ENCODE peak calls at places on chromosome X, in six cellular contexts. One of them, this sample, is unnamed.

GRCh38 chrX:74788545-74789086 is 136.6 kb downstream of the NEXMIF start:
- DNase-seq in NCI-H774: no peak
- DNase-seq in stimulated activated CD4-positive, alpha-beta T cell treated with anti-CD3 and anti-CD28 coated beads, Interleukin-1b, Interleukin-23, amount 100 ng/mL, for 24 hours: no peak
- DNase-seq in ecto neural progenitor cell: no peak
- DNase-seq in HCEC 1CT: no peak
- DNase-seq in T-helper 2 cell: no peak
- DNase-seq in this sample: no peak

GRCh38 chrX:13898603-13899002 is 81.7 kb upstream of the GPM6B start:
- DNase-seq in ecto neural progenitor cell: no peak
- DNase-seq in T-helper 2 cell: no peak
- DNase-seq in NCI-H774: no peak
- DNase-seq in stimulated activated CD4-positive, alpha-beta T cell treated with anti-CD3 and anti-CD28 coated beads, Interleukin-1b, Interleukin-23, amount 100 ng/mL, for 24 hours: no peak
- DNase-seq in HCEC 1CT: no peak
- DNase-seq in this sample: no peak

GRCh38 chrX:133796282-133796681 is 189.1 kb downstream of the GPC3 start:
- DNase-seq in ecto neural progenitor cell: no peak
- DNase-seq in NCI-H774: no peak
- DNase-seq in HCEC 1CT: no peak
- DNase-seq in T-helper 2 cell: no peak
- DNase-seq in stimulated activated CD4-positive, alpha-beta T cell treated with anti-CD3 and anti-CD28 coated beads, Interleukin-1b, Interleukin-23, amount 100 ng/mL, for 24 hours: no peak
- DNase-seq in this sample: no peak

GRCh38 chrX:40908026-40908425 is 172.7 kb upstream of the MED14 start:
- DNase-seq in ecto neural progenitor cell: no peak
- DNase-seq in HCEC 1CT: no peak
- DNase-seq in NCI-H774: no peak
- DNase-seq in stimulated activated CD4-positive, alpha-beta T cell treated with anti-CD3 and anti-CD28 coated beads, Interleukin-1b, Interleukin-23, amount 100 ng/mL, for 24 hours: no peak
- DNase-seq in T-helper 2 cell: no peak
- DNase-seq in this sample: no peak

GRCh38 chrX:152915541-152916241 is 17.8 kb downstream of the ZNF185 start:
- DNase-seq in stimulated activated CD4-positive, alpha-beta T cell treated with anti-CD3 and anti-CD28 coated beads, Interleukin-1b, Interleukin-23, amount 100 ng/mL, for 24 hours: no peak
- DNase-seq in HCEC 1CT: peak
- DNase-seq in ecto neural progenitor cell: peak
- DNase-seq in NCI-H774: no peak
- DNase-seq in T-helper 2 cell: no peak
- DNase-seq in this sample: no peak

GRCh38 chrX:150088766-150089518 is 150.7 kb upstream of the EOLA2 start:
- DNase-seq in NCI-H774: no peak
- DNase-seq in HCEC 1CT: no peak
- DNase-seq in T-helper 2 cell: no peak
- DNase-seq in ecto neural progenitor cell: peak
- DNase-seq in stimulated activated CD4-positive, alpha-beta T cell treated with anti-CD3 and anti-CD28 coated beads, Interleukin-1b, Interleukin-23, amount 100 ng/mL, for 24 hours: no peak
- DNase-seq in this sample: no peak

GRCh38 chrX:103330601-103331397 is 760 bp downstream of the TCEAL7 start:
- DNase-seq in stimulated activated CD4-positive, alpha-beta T cell treated with anti-CD3 and anti-CD28 coated beads, Interleukin-1b, Interleukin-23, amount 100 ng/mL, for 24 hours: no peak
- DNase-seq in T-helper 2 cell: no peak
- DNase-seq in HCEC 1CT: no peak
- DNase-seq in NCI-H774: no peak
- DNase-seq in ecto neural progenitor cell: peak
- DNase-seq in this sample: no peak

GRCh38 chrX:112473654-112474053 is 206.1 kb downstream of the LHFPL1 start:
- DNase-seq in NCI-H774: no peak
- DNase-seq in T-helper 2 cell: no peak
- DNase-seq in ecto neural progenitor cell: no peak
- DNase-seq in stimulated activated CD4-positive, alpha-beta T cell treated with anti-CD3 and anti-CD28 coated beads, Interleukin-1b, Interleukin-23, amount 100 ng/mL, for 24 hours: no peak
- DNase-seq in HCEC 1CT: no peak
- DNase-seq in this sample: no peak

GRCh38 chrX:70013483-70014222 is 36.1 kb downstream of the AWAT2 start:
- DNase-seq in NCI-H774: no peak
- DNase-seq in HCEC 1CT: no peak
- DNase-seq in ecto neural progenitor cell: no peak
- DNase-seq in T-helper 2 cell: no peak
- DNase-seq in stimulated activated CD4-positive, alpha-beta T cell treated with anti-CD3 and anti-CD28 coated beads, Interleukin-1b, Interleukin-23, amount 100 ng/mL, for 24 hours: no peak
- DNase-seq in this sample: no peak

GRCh38 chrX:10444204-10444603 is 176.2 kb downstream of the MID1 start:
- DNase-seq in stimulated activated CD4-positive, alpha-beta T cell treated with anti-CD3 and anti-CD28 coated beads, Interleukin-1b, Interleukin-23, amount 100 ng/mL, for 24 hours: no peak
- DNase-seq in NCI-H774: no peak
- DNase-seq in T-helper 2 cell: no peak
- DNase-seq in ecto neural progenitor cell: no peak
- DNase-seq in HCEC 1CT: peak
- DNase-seq in this sample: no peak

GRCh38 chrX:57289089-57289488 is 2.6 kb downstream of the FAAH2 start:
- DNase-seq in NCI-H774: no peak
- DNase-seq in HCEC 1CT: no peak
- DNase-seq in stimulated activated CD4-positive, alpha-beta T cell treated with anti-CD3 and anti-CD28 coated beads, Interleukin-1b, Interleukin-23, amount 100 ng/mL, for 24 hours: no peak
- DNase-seq in ecto neural progenitor cell: no peak
- DNase-seq in T-helper 2 cell: peak
- DNase-seq in this sample: no peak

GRCh38 chrX:36930491-36930890 is 77.7 kb upstream of the FAM47C start:
- DNase-seq in ecto neural progenitor cell: no peak
- DNase-seq in stimulated activated CD4-positive, alpha-beta T cell treated with anti-CD3 and anti-CD28 coated beads, Interleukin-1b, Interleukin-23, amount 100 ng/mL, for 24 hours: no peak
- DNase-seq in T-helper 2 cell: no peak
- DNase-seq in NCI-H774: no peak
- DNase-seq in HCEC 1CT: no peak
- DNase-seq in this sample: no peak

GRCh38 chrX:120309873-120310730 is 1.2 kb downstream of the TMEM255A start:
- DNase-seq in ecto neural progenitor cell: peak
- DNase-seq in T-helper 2 cell: peak
- DNase-seq in HCEC 1CT: no peak
- DNase-seq in stimulated activated CD4-positive, alpha-beta T cell treated with anti-CD3 and anti-CD28 coated beads, Interleukin-1b, Interleukin-23, amount 100 ng/mL, for 24 hours: no peak
- DNase-seq in NCI-H774: no peak
- DNase-seq in this sample: no peak

GRCh38 chrX:1468250-1468772 is 15.6 kb upstream of the ASMTL start:
- DNase-seq in HCEC 1CT: no peak
- DNase-seq in NCI-H774: no peak
- DNase-seq in T-helper 2 cell: peak
- DNase-seq in stimulated activated CD4-positive, alpha-beta T cell treated with anti-CD3 and anti-CD28 coated beads, Interleukin-1b, Interleukin-23, amount 100 ng/mL, for 24 hours: peak
- DNase-seq in ecto neural progenitor cell: peak
- DNase-seq in this sample: peak

GRCh38 chrX:135411893-135412292 is 9.9 kb upstream of the SMIM10L2A start:
- DNase-seq in ecto neural progenitor cell: no peak
- DNase-seq in stimulated activated CD4-positive, alpha-beta T cell treated with anti-CD3 and anti-CD28 coated beads, Interleukin-1b, Interleukin-23, amount 100 ng/mL, for 24 hours: no peak
- DNase-seq in T-helper 2 cell: no peak
- DNase-seq in HCEC 1CT: no peak
- DNase-seq in NCI-H774: no peak
- DNase-seq in this sample: no peak

GRCh38 chrX:84189125-84189524 is 1.1 kb upstream of the RPS6KA6 start:
- DNase-seq in T-helper 2 cell: no peak
- DNase-seq in ecto neural progenitor cell: no peak
- DNase-seq in HCEC 1CT: no peak
- DNase-seq in NCI-H774: no peak
- DNase-seq in stimulated activated CD4-positive, alpha-beta T cell treated with anti-CD3 and anti-CD28 coated beads, Interleukin-1b, Interleukin-23, amount 100 ng/mL, for 24 hours: no peak
- DNase-seq in this sample: no peak

GRCh38 chrX:136162827-136163427 is 15.6 kb downstream of the FHL1 start:
- DNase-seq in T-helper 2 cell: peak
- DNase-seq in HCEC 1CT: peak
- DNase-seq in NCI-H774: no peak
- DNase-seq in stimulated activated CD4-positive, alpha-beta T cell treated with anti-CD3 and anti-CD28 coated beads, Interleukin-1b, Interleukin-23, amount 100 ng/mL, for 24 hours: no peak
- DNase-seq in ecto neural progenitor cell: peak
- DNase-seq in this sample: peak

GRCh38 chrX:39065051-39065871 is 264.0 kb downstream of the MID1IP1 start:
- DNase-seq in stimulated activated CD4-positive, alpha-beta T cell treated with anti-CD3 and anti-CD28 coated beads, Interleukin-1b, Interleukin-23, amount 100 ng/mL, for 24 hours: no peak
- DNase-seq in T-helper 2 cell: no peak
- DNase-seq in HCEC 1CT: no peak
- DNase-seq in NCI-H774: peak
- DNase-seq in ecto neural progenitor cell: peak
- DNase-seq in this sample: no peak

GRCh38 chrX:9595131-9595530 is 130.3 kb downstream of the TBL1X start:
- DNase-seq in T-helper 2 cell: no peak
- DNase-seq in ecto neural progenitor cell: no peak
- DNase-seq in NCI-H774: no peak
- DNase-seq in stimulated activated CD4-positive, alpha-beta T cell treated with anti-CD3 and anti-CD28 coated beads, Interleukin-1b, Interleukin-23, amount 100 ng/mL, for 24 hours: no peak
- DNase-seq in HCEC 1CT: no peak
- DNase-seq in this sample: no peak

GRCh38 chrX:156001001-156001666 is 3.6 kb downstream of the IL9R start:
- DNase-seq in HCEC 1CT: no peak
- DNase-seq in ecto neural progenitor cell: no peak
- DNase-seq in T-helper 2 cell: peak
- DNase-seq in stimulated activated CD4-positive, alpha-beta T cell treated with anti-CD3 and anti-CD28 coated beads, Interleukin-1b, Interleukin-23, amount 100 ng/mL, for 24 hours: no peak
- DNase-seq in NCI-H774: no peak
- DNase-seq in this sample: no peak

GRCh38 chrX:72105436-72105835 is 26.3 kb downstream of the RTL5 start:
- DNase-seq in HCEC 1CT: no peak
- DNase-seq in T-helper 2 cell: peak
- DNase-seq in NCI-H774: no peak
- DNase-seq in stimulated activated CD4-positive, alpha-beta T cell treated with anti-CD3 and anti-CD28 coated beads, Interleukin-1b, Interleukin-23, amount 100 ng/mL, for 24 hours: no peak
- DNase-seq in ecto neural progenitor cell: no peak
- DNase-seq in this sample: peak

GRCh38 chrX:151889451-151889850 is 23.2 kb upstream of the MAGEA4 start:
- DNase-seq in ecto neural progenitor cell: no peak
- DNase-seq in T-helper 2 cell: no peak
- DNase-seq in NCI-H774: no peak
- DNase-seq in stimulated activated CD4-positive, alpha-beta T cell treated with anti-CD3 and anti-CD28 coated beads, Interleukin-1b, Interleukin-23, amount 100 ng/mL, for 24 hours: no peak
- DNase-seq in HCEC 1CT: no peak
- DNase-seq in this sample: no peak

GRCh38 chrX:38375888-38376287 is 23.5 kb downstream of the OTC start:
- DNase-seq in stimulated activated CD4-positive, alpha-beta T cell treated with anti-CD3 and anti-CD28 coated beads, Interleukin-1b, Interleukin-23, amount 100 ng/mL, for 24 hours: no peak
- DNase-seq in ecto neural progenitor cell: no peak
- DNase-seq in NCI-H774: no peak
- DNase-seq in HCEC 1CT: peak
- DNase-seq in T-helper 2 cell: peak
- DNase-seq in this sample: no peak

GRCh38 chrX:97021680-97022079 is 138.0 kb downstream of the RPA4 start:
- DNase-seq in stimulated activated CD4-positive, alpha-beta T cell treated with anti-CD3 and anti-CD28 coated beads, Interleukin-1b, Interleukin-23, amount 100 ng/mL, for 24 hours: no peak
- DNase-seq in NCI-H774: no peak
- DNase-seq in HCEC 1CT: peak
- DNase-seq in T-helper 2 cell: no peak
- DNase-seq in ecto neural progenitor cell: no peak
- DNase-seq in this sample: no peak

GRCh38 chrX:154321624-154322023 is 26.0 kb downstream of the TKTL1 start:
- DNase-seq in NCI-H774: no peak
- DNase-seq in T-helper 2 cell: no peak
- DNase-seq in ecto neural progenitor cell: no peak
- DNase-seq in HCEC 1CT: no peak
- DNase-seq in stimulated activated CD4-positive, alpha-beta T cell treated with anti-CD3 and anti-CD28 coated beads, Interleukin-1b, Interleukin-23, amount 100 ng/mL, for 24 hours: no peak
- DNase-seq in this sample: no peak

GRCh38 chrX:118475903-118476302 is 19.7 kb upstream of the DOCK11 start:
- DNase-seq in NCI-H774: no peak
- DNase-seq in stimulated activated CD4-positive, alpha-beta T cell treated with anti-CD3 and anti-CD28 coated beads, Interleukin-1b, Interleukin-23, amount 100 ng/mL, for 24 hours: no peak
- DNase-seq in ecto neural progenitor cell: no peak
- DNase-seq in T-helper 2 cell: no peak
- DNase-seq in HCEC 1CT: no peak
- DNase-seq in this sample: no peak

GRCh38 chrX:80282535-80282934 is 137.7 kb upstream of the TENT5D start:
- DNase-seq in HCEC 1CT: no peak
- DNase-seq in NCI-H774: no peak
- DNase-seq in ecto neural progenitor cell: no peak
- DNase-seq in T-helper 2 cell: no peak
- DNase-seq in stimulated activated CD4-positive, alpha-beta T cell treated with anti-CD3 and anti-CD28 coated beads, Interleukin-1b, Interleukin-23, amount 100 ng/mL, for 24 hours: no peak
- DNase-seq in this sample: no peak

GRCh38 chrX:72128183-72128834 is 3.4 kb downstream of the RTL5 start:
- DNase-seq in ecto neural progenitor cell: no peak
- DNase-seq in stimulated activated CD4-positive, alpha-beta T cell treated with anti-CD3 and anti-CD28 coated beads, Interleukin-1b, Interleukin-23, amount 100 ng/mL, for 24 hours: no peak
- DNase-seq in T-helper 2 cell: no peak
- DNase-seq in HCEC 1CT: no peak
- DNase-seq in NCI-H774: no peak
- DNase-seq in this sample: no peak

This sample was measured in effector CD4-positive, alpha-beta T cell.